ENCODE peak calls at places on chromosomes 13 and 19, in five cellular contexts. One of them, this sample, is unnamed.

GRCh38 chr19:14432817-14433453 is at the start of gene PKN1:
- DNase-seq in HepG2: no peak
- DNase-seq in SK-N-SH: peak; percentile 95
- DNase-seq in K562: peak; percentile 94
- DNase-seq in GM12878: no peak
- DNase-seq in this sample: no peak

GRCh38 chr19:11617207-11618062 is 20.2 kb downstream of the ZNF627 start:
- DNase-seq in GM12878: no peak
- DNase-seq in SK-N-SH: no peak
- DNase-seq in HepG2: no peak
- DNase-seq in K562: no peak
- DNase-seq in this sample: no peak

GRCh38 chr13:37491661-37492060 is 106.9 kb downstream of the POSTN start:
- DNase-seq in GM12878: no peak
- DNase-seq in K562: no peak
- DNase-seq in SK-N-SH: no peak
- DNase-seq in HepG2: no peak
- DNase-seq in this sample: no peak

GRCh38 chr13:23159205-23159586 is 21.6 kb upstream of the SGCG start:
- DNase-seq in SK-N-SH: peak; percentile 54
- DNase-seq in HepG2: peak; percentile 15
- DNase-seq in GM12878: no peak
- DNase-seq in K562: peak; percentile 6
- DNase-seq in this sample: no peak

GRCh38 chr19:28999733-29000433 is 213.1 kb downstream of the UQCRFS1 start:
- DNase-seq in SK-N-SH: no peak
- DNase-seq in HepG2: no peak
- DNase-seq in GM12878: no peak
- DNase-seq in K562: no peak
- DNase-seq in this sample: no peak

GRCh38 chr13:37192986-37193385 is 87.5 kb upstream of the CSNK1A1L start:
- DNase-seq in HepG2: no peak
- DNase-seq in SK-N-SH: no peak
- DNase-seq in K562: no peak
- DNase-seq in GM12878: no peak
- DNase-seq in this sample: no peak

GRCh38 chr19:7831452-7831851 is 1.4 kb downstream of the EVI5L start:
- DNase-seq in K562: peak; percentile 68
- DNase-seq in GM12878: no peak
- DNase-seq in HepG2: peak; percentile 70
- DNase-seq in SK-N-SH: no peak
- DNase-seq in this sample: no peak

GRCh38 chr13:73254827-73255226 is 196.0 kb downstream of the KLF5 start:
- DNase-seq in SK-N-SH: no peak
- DNase-seq in HepG2: no peak
- DNase-seq in GM12878: no peak
- DNase-seq in K562: no peak
- DNase-seq in this sample: no peak

GRCh38 chr13:41590643-41591042 is 133.3 kb downstream of the RGCC start:
- DNase-seq in HepG2: no peak
- DNase-seq in K562: no peak
- DNase-seq in GM12878: no peak
- DNase-seq in SK-N-SH: no peak
- DNase-seq in this sample: no peak

GRCh38 chr19:12156254-12157058 is at the start of gene ZNF625:
- DNase-seq in GM12878: peak; percentile 39
- DNase-seq in K562: no peak
- DNase-seq in HepG2: peak; percentile 90
- DNase-seq in SK-N-SH: peak; percentile 97
- DNase-seq in this sample: no peak

GRCh38 chr13:48585456-48585840 is 52.6 kb upstream of the RCBTB2 start:
- DNase-seq in GM12878: no peak
- DNase-seq in K562: no peak
- DNase-seq in HepG2: peak; percentile 43
- DNase-seq in SK-N-SH: no peak
- DNase-seq in this sample: no peak

GRCh38 chr19:41193420-41194156 is 569 bp downstream of the CYP2S1 start:
- DNase-seq in K562: no peak
- DNase-seq in GM12878: no peak
- DNase-seq in HepG2: no peak
- DNase-seq in SK-N-SH: no peak
- DNase-seq in this sample: no peak

GRCh38 chr19:18430417-18431144 is 7.4 kb downstream of the ISYNA1 start:
- DNase-seq in K562: no peak
- DNase-seq in GM12878: no peak
- DNase-seq in SK-N-SH: no peak
- DNase-seq in HepG2: no peak
- DNase-seq in this sample: no peak

GRCh38 chr13:86846501-86846900 is 824.7 kb upstream of the SLITRK5 start:
- DNase-seq in K562: no peak
- DNase-seq in GM12878: no peak
- DNase-seq in HepG2: no peak
- DNase-seq in SK-N-SH: no peak
- DNase-seq in this sample: no peak

GRCh38 chr19:2527716-2528115 is 51.8 kb downstream of the GADD45B start:
- DNase-seq in SK-N-SH: peak; percentile 12
- DNase-seq in GM12878: no peak
- DNase-seq in K562: no peak
- DNase-seq in HepG2: no peak
- DNase-seq in this sample: no peak

GRCh38 chr19:16571689-16572331 is 405 bp downstream of the SLC35E1 start:
- DNase-seq in SK-N-SH: no peak
- DNase-seq in HepG2: no peak
- DNase-seq in GM12878: no peak
- DNase-seq in K562: no peak
- DNase-seq in this sample: peak; percentile 47

GRCh38 chr19:16569609-16570320 is 2.5 kb downstream of the SLC35E1 start:
- DNase-seq in K562: no peak
- DNase-seq in SK-N-SH: no peak
- DNase-seq in HepG2: no peak
- DNase-seq in GM12878: no peak
- DNase-seq in this sample: no peak

GRCh38 chr19:16573296-16573695 is 1.1 kb upstream of the SLC35E1 start:
- DNase-seq in GM12878: no peak
- DNase-seq in HepG2: no peak
- DNase-seq in SK-N-SH: no peak
- DNase-seq in K562: no peak
- DNase-seq in this sample: no peak

GRCh38 chr19:16572332-16573211 is at the start of gene SLC35E1:
- DNase-seq in HepG2: peak; percentile 96
- DNase-seq in K562: peak; percentile 98
- DNase-seq in GM12878: peak; percentile 86
- DNase-seq in SK-N-SH: peak; percentile 100
- DNase-seq in this sample: peak; percentile 96

DNA sequence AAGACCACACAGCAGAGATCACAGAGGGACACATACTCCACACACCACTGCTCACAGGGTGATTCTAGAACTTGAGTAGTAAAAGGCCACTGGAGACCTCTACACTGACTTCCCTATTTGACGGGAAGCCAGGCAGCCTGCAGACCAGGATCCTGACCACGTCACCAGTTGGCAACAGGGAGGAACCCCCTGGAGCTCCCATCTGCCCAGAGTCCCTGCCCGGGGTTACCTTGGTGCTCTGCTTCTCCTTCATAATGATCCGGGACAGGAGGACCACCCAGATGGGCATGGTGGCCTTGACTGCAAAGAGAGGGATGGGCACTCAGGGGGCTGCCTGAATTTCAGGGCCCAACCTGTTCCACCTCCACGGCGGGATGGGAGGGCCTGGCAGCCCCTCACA is 932 bp downstream of the SLC35E1 start:
- DNase-seq in SK-N-SH: no peak
- DNase-seq in HepG2: peak; percentile 10
- DNase-seq in GM12878: no peak
- DNase-seq in K562: no peak
- DNase-seq in this sample: no peak
- TF ChIP-seq REST in SK-N-SH: no peak
- TF ChIP-seq REST in HepG2: no peak
- TF ChIP-seq REST in GM12878: no peak
- TF ChIP-seq REST in K562: no peak
- TF ChIP-seq REST in this sample: no peak

GRCh38 chr19:39496063-39496462 is 2.7 kb upstream of the DLL3 start:
- DNase-seq in SK-N-SH: no peak
- DNase-seq in K562: no peak
- DNase-seq in GM12878: no peak
- DNase-seq in HepG2: no peak
- DNase-seq in this sample: no peak
- TF ChIP-seq GABPA in SK-N-SH: no peak
- TF ChIP-seq GABPA in K562: no peak
- TF ChIP-seq GABPA in GM12878: no peak
- TF ChIP-seq GABPA in HepG2: no peak
- TF ChIP-seq GABPA in this sample: no peak

GRCh38 chr13:75760182-75760981 is 124.3 kb downstream of the LMO7 start:
- DNase-seq in GM12878: no peak
- DNase-seq in SK-N-SH: no peak
- DNase-seq in K562: no peak
- DNase-seq in HepG2: peak; percentile 98
- DNase-seq in this sample: no peak
- TF ChIP-seq REST in GM12878: no peak
- TF ChIP-seq REST in SK-N-SH: no peak
- TF ChIP-seq REST in K562: no peak
- TF ChIP-seq REST in HepG2: peak; percentile 70
- TF ChIP-seq REST in this sample: no peak

GRCh38 chr13:74288361-74288911 is 154.2 kb upstream of the KLF12 start:
- DNase-seq in HepG2: no peak
- DNase-seq in GM12878: no peak
- DNase-seq in K562: no peak
- DNase-seq in SK-N-SH: peak; percentile 10
- DNase-seq in this sample: no peak

GRCh38 chr13:74289130-74289529 is 154.9 kb upstream of the KLF12 start:
- DNase-seq in GM12878: no peak
- DNase-seq in SK-N-SH: no peak
- DNase-seq in K562: no peak
- DNase-seq in HepG2: no peak
- DNase-seq in this sample: no peak

GRCh38 chr13:74290324-74290773 is 156.1 kb upstream of the KLF12 start:
- DNase-seq in GM12878: no peak
- DNase-seq in K562: no peak
- DNase-seq in SK-N-SH: peak; percentile 47
- DNase-seq in HepG2: peak; percentile 9
- DNase-seq in this sample: no peak

GRCh38 chr13:74289861-74290260 is 155.7 kb upstream of the KLF12 start:
- DNase-seq in GM12878: no peak
- DNase-seq in K562: no peak
- DNase-seq in SK-N-SH: peak; percentile 10
- DNase-seq in HepG2: no peak
- DNase-seq in this sample: no peak

GRCh38 chr13:74287672-74288169 is 153.5 kb upstream of the KLF12 start:
- DNase-seq in GM12878: no peak
- DNase-seq in HepG2: peak; percentile 89
- DNase-seq in SK-N-SH: peak; percentile 56
- DNase-seq in K562: no peak
- DNase-seq in this sample: peak; percentile 6
- TF ChIP-seq GABPA in GM12878: no peak
- TF ChIP-seq GABPA in HepG2: peak; percentile 24
- TF ChIP-seq GABPA in SK-N-SH: no peak
- TF ChIP-seq GABPA in K562: no peak
- TF ChIP-seq GABPA in this sample: no peak

GRCh38 chr13:53341144-53341510 is 312.5 kb downstream of the OLFM4 start:
- DNase-seq in K562: no peak
- DNase-seq in GM12878: no peak
- DNase-seq in HepG2: no peak
- DNase-seq in SK-N-SH: no peak
- DNase-seq in this sample: no peak

GRCh38 chr13:53338760-53339159 is 310.1 kb downstream of the OLFM4 start:
- DNase-seq in K562: no peak
- DNase-seq in GM12878: no peak
- DNase-seq in HepG2: no peak
- DNase-seq in SK-N-SH: no peak
- DNase-seq in this sample: no peak

GRCh38 chr13:53340505-53341143 is 312.0 kb downstream of the OLFM4 start:
- DNase-seq in GM12878: no peak
- DNase-seq in K562: no peak
- DNase-seq in HepG2: no peak
- DNase-seq in SK-N-SH: no peak
- DNase-seq in this sample: no peak

DNA sequence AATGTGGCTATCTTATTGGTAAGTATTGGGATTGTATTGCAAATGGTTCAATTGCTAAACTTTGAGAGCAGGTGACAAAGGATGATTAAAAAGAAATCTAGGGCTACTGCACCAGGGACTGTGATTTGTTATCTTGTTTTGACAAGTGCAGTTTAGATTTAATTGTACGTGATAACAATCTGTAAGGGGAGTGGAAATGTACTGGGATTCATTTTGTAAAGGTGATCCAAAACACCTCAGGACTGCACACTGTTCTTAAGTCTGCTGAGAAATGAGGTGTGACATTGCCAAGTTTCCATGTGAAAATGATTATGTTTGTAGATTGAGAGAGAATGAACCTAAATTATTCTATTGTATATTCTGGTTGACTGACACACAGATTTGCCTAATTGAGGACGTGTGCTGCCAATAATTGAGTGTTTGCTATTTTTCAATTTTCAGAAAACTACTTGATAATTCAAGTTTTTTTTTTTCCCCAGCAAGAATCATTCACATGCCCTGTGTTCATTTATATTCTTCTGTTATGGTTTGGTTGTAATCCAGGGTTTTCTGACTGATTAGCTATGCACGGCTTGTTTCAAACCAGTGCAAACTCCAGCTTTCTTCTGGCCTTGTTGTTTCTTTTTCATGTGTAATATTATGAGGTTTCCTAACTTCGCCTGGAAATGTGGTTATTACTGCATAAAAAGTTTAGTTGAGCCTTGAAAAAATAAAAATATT is 308.0 kb downstream of the OLFM4 start:
- DNase-seq in HepG2: no peak
- DNase-seq in GM12878: no peak
- DNase-seq in K562: no peak
- DNase-seq in SK-N-SH: no peak
- DNase-seq in this sample: no peak
- TF ChIP-seq REST in HepG2: no peak
- TF ChIP-seq REST in GM12878: no peak
- TF ChIP-seq REST in K562: no peak
- TF ChIP-seq REST in SK-N-SH: no peak
- TF ChIP-seq REST in this sample: no peak

GRCh38 chr13:99983401-99984133 is 2.0 kb downstream of the ZIC2 start:
- DNase-seq in SK-N-SH: peak; percentile 31
- DNase-seq in K562: no peak
- DNase-seq in HepG2: no peak
- DNase-seq in GM12878: no peak
- DNase-seq in this sample: no peak
- TF ChIP-seq GABPA in SK-N-SH: no peak
- TF ChIP-seq GABPA in K562: no peak
- TF ChIP-seq GABPA in HepG2: no peak
- TF ChIP-seq GABPA in GM12878: no peak
- TF ChIP-seq GABPA in this sample: no peak

GRCh38 chr13:46647514-46648065 is 94.6 kb downstream of the LRCH1 start:
- DNase-seq in GM12878: no peak
- DNase-seq in K562: no peak
- DNase-seq in SK-N-SH: no peak
- DNase-seq in HepG2: no peak
- DNase-seq in this sample: no peak
- TF ChIP-seq REST in GM12878: no peak
- TF ChIP-seq REST in K562: no peak
- TF ChIP-seq REST in SK-N-SH: no peak
- TF ChIP-seq REST in HepG2: no peak
- TF ChIP-seq REST in this sample: no peak